ENCODE peak calls at places on chromosomes 2 and 18, in ten cellular contexts. F, L, S, I, P, C, H, V, A and Z are unnamed samples.

GRCh38 chr2:206115026-206115578 is 29.1 kb upstream of the INO80D start:
- DNase-seq in F (no peak), L (no peak), S (no peak), I (no peak), P (no peak), C (no peak), H (no peak), V (no peak), A (no peak), Z (no peak)

GRCh38 chr18:43970656-43971055 is 693.4 kb upstream of the SYT4 start:
- DNase-seq in F (no peak), L (no peak), S (no peak), I (no peak), P (no peak), C (no peak), H (no peak), V (no peak), A (no peak), Z (no peak)

GRCh38 chr2:231604685-231605606 is 12.3 kb downstream of the TEX44 start:
- DNase-seq in F (peak), L (peak), S (peak), I (peak), P (peak), C (peak), H (peak), V (peak), A (peak), Z (peak)

GRCh38 chr2:223051580-223052375 is at the start of gene KCNE4:
- DNase-seq in F (no peak), L (no peak), S (peak), I (peak), P (peak), C (peak), H (no peak), V (no peak), A (peak), Z (no peak)

GRCh38 chr2:128389521-128389920 is 70.9 kb upstream of the HS6ST1 start:
- DNase-seq in F (no peak), L (peak), S (no peak), I (no peak), P (no peak), C (no peak), H (no peak), V (no peak), A (no peak), Z (no peak)

GRCh38 chr18:72468011-72468710 is 76.0 kb downstream of the CBLN2 start:
- DNase-seq in F (no peak), L (no peak), S (no peak), I (no peak), P (no peak), C (no peak), H (no peak), V (no peak), A (no peak), Z (no peak)

GRCh38 chr2:75608684-75609333 is 37.8 kb upstream of the MRPL19 start:
- DNase-seq in F (peak), L (peak), S (peak), I (peak), P (peak), C (peak), H (peak), V (peak), A (no peak), Z (peak)

GRCh38 chr2:226130192-226130591 is 669.4 kb downstream of the IRS1 start:
- DNase-seq in F (no peak), L (no peak), S (peak), I (no peak), P (no peak), C (peak), H (no peak), V (no peak), A (no peak), Z (no peak)

GRCh38 chr2:192314800-192315481 is 120.2 kb upstream of the TMEFF2 start:
- DNase-seq in F (no peak), L (no peak), S (no peak), I (no peak), P (no peak), C (no peak), H (no peak), V (no peak), A (no peak), Z (no peak)

GRCh38 chr2:149449017-149449416 is 118.6 kb downstream of the LYPD6 start:
- DNase-seq in F (no peak), L (no peak), S (no peak), I (no peak), P (no peak), C (no peak), H (no peak), V (no peak), A (no peak), Z (no peak)

GRCh38 chr2:28009732-28010131 is 119.2 kb downstream of the BABAM2 start:
- DNase-seq in F (no peak), L (no peak), S (peak), I (no peak), P (no peak), C (no peak), H (no peak), V (no peak), A (no peak), Z (no peak)

GRCh38 chr2:57677296-57677695 is 369.3 kb upstream of the VRK2 start:
- DNase-seq in F (no peak), L (no peak), S (no peak), I (no peak), P (no peak), C (no peak), H (no peak), V (no peak), A (no peak), Z (no peak)

DNA sequence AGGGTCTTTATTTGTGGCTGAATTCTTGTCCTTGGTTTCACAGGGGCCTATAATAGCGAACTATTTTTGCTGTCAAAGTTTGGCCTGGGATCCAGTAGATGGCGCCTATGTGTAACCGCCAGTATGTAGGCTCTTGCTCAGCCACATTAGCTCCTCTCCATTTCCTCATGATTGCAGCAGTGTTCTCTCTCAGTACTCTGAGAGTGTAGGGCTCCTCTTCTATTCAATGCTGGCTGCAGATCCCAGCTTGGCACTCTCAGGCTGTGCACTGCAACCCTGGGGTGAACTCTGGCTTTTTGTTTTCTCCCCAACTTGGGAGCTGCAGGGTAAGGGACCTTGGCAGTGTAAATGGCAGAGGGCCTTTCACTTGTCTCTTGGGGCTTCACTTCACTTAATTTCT is 344.6 kb upstream of the CHAC2 start:
- DNase-seq in F (no peak), L (no peak), S (peak), I (peak), P (no peak), C (peak), H (peak), V (peak), A (no peak), Z (peak)
- TF ChIP-seq CTCF in F (peak), L (peak), S (peak), I (peak), P (peak), C (peak), H (peak), V (peak), A (peak), Z (peak)

DNA sequence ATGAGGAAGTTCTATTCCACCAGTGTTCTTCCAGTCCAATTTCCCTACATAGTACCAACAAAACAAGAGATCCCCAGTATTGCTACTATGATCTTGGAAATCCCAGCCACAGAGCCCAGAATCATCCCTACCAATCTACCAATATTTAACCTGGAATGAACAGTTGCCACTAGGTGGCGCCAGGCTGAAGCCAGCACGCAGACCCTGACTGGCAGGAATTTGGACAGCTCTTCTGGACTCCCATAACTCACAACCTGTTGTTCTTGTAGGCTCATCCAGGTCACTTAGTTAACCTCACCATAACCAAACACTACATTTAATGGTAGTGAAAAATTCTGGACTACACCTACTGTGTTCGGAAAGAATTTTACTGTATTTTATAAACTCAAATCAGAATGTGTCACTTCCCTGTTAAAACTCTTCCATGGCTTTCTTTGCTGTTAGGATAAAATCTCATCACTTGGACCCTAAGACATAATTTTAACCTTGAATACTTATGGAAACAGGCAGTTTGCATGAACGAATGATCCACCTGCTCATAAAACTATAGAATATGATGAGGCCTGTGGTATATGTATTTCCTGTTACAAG is 59.8 kb upstream of the SLC38A11 start:
- DNase-seq in F (peak), L (peak), S (peak), I (peak), P (peak), C (peak), H (peak), V (peak), A (no peak), Z (peak)
- TF ChIP-seq CTCF in F (peak), L (peak), S (peak), I (peak), P (peak), C (peak), H (peak), V (peak), A (peak), Z (peak)

DNA sequence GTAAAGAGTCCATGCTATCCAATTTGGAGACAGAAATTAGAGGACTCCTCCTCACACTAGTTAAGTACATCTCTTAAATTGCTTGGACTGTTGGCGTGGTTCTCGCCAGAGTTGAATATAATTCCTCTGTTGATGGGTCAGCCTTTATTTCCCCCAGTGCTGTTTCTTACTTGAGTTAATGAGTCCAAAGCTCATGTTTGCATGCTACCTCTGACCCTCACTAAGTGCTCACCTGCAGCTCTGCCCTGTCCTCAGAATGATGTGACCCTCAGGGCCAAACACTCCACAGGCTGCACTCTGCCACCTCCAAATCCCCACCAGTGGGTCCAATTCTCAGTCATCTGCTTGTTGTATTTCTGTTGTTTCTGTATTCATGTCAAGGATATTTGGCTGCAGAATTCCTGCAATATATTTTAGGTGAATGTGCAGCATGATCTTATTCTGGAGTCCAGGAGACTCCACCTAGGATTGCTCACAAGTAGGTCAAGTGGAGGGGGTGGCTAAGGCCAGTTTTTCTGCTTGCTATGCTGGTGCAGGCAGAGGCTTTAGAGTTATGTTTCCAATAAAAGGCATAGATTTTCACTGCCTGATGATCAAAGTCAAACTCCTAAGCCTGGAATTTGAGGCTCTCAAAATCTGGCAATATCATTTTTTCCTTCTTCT is 37.8 kb downstream of the RDH14 start:
- DNase-seq in F (no peak), L (no peak), S (peak), I (no peak), P (no peak), C (no peak), H (no peak), V (no peak), A (no peak), Z (no peak)
- TF ChIP-seq CTCF in F (no peak), L (no peak), S (no peak), I (no peak), P (no peak), C (no peak), H (no peak), V (no peak), A (no peak), Z (no peak)

GRCh38 chr18:13201315-13201714 is 17.2 kb upstream of the LDLRAD4 start:
- DNase-seq in F (no peak), L (no peak), S (no peak), I (no peak), P (no peak), C (no peak), H (no peak), V (no peak), A (no peak), Z (no peak)
- TF ChIP-seq CTCF in F (no peak), L (no peak), S (no peak), I (no peak), P (no peak), C (no peak), H (no peak), V (no peak), A (no peak), Z (no peak)